ENCODE peak calls at places on chromosomes 5 and 9, in four cellular contexts. I is mesenchymal stem cell, B is H1, Y is H9. U is an unnamed sample.

GRCh38 chr9:17958363-17958762 is 379.5 kb downstream of the SH3GL2 start:
- DNase-seq in I (no peak), Y (no peak), B (no peak), U (no peak)

GRCh38 chr5:65229841-65230240 is 251.9 kb downstream of the ADAMTS6 start:
- DNase-seq in Y (no peak), B (no peak), I (no peak), U (no peak)

GRCh38 chr5:69364850-69365249 is 4.5 kb downstream of the AK6 start:
- DNase-seq in I (no peak), Y (no peak), B (no peak), U (no peak)

GRCh38 chr9:83185517-83186192 is 122.7 kb upstream of the RASEF start:
- DNase-seq in B (no peak), I (no peak), Y (no peak), U (no peak)

GRCh38 chr5:15010936-15011335 is 139.4 kb upstream of the ANKH start:
- DNase-seq in I (peak), Y (no peak), B (no peak), U (no peak)

GRCh38 chr9:8856686-8857329 is 1057.2 kb upstream of the DMAC1 start:
- DNase-seq in B (no peak), Y (no peak), I (peak), U (no peak)

GRCh38 chr9:133990366-133991210 is 1.5 kb downstream of the VAV2 start:
- DNase-seq in I (peak), Y (no peak), B (no peak), U (peak)

GRCh38 chr5:31854181-31854624 is 215.3 kb downstream of the PDZD2 start:
- DNase-seq in I (peak), Y (peak), B (peak), U (no peak)

GRCh38 chr9:91310037-91310436 is 51.7 kb downstream of the AUH start:
- DNase-seq in B (no peak), Y (no peak), I (no peak), U (no peak)

GRCh38 chr9:107155244-107155817 is 127.7 kb upstream of the RAD23B start:
- DNase-seq in Y (peak), B (no peak), I (no peak), U (no peak)

GRCh38 chr5:121573844-121574243 is 277.8 kb upstream of the FTMT start:
- DNase-seq in I (peak), Y (no peak), B (no peak), U (no peak)

GRCh38 chr9:98708103-98708932 is 417 bp downstream of the GABBR2 start:
- DNase-seq in B (no peak), I (no peak), Y (no peak), U (no peak)

GRCh38 chr9:81374459-81374858 is 314.9 kb downstream of the TLE1 start:
- DNase-seq in Y (no peak), I (no peak), B (no peak), U (no peak)

GRCh38 chr9:81374881-81375280 is 314.5 kb downstream of the TLE1 start:
- DNase-seq in I (peak), Y (no peak), B (no peak), U (no peak)

GRCh38 chr9:81372628-81373191 is 316.6 kb downstream of the TLE1 start:
- DNase-seq in Y (no peak), I (peak), B (no peak), U (no peak)

GRCh38 chr9:81371824-81372223 is 317.5 kb downstream of the TLE1 start:
- DNase-seq in I (no peak), Y (no peak), B (no peak), U (no peak)

GRCh38 chr9:81373294-81373693 is 316.1 kb downstream of the TLE1 start:
- DNase-seq in Y (no peak), I (no peak), B (no peak), U (no peak)
- H4K91ac ChIP-seq in Y (no peak), I (peak), B (peak), U (no peak)

GRCh38 chr5:74322944-74323343 is 317.6 kb downstream of the ENC1 start:
- DNase-seq in Y (no peak), I (no peak), B (no peak), U (no peak)

GRCh38 chr5:74324556-74324955 is 316.0 kb downstream of the ENC1 start:
- DNase-seq in Y (no peak), B (no peak), I (no peak), U (no peak)

GRCh38 chr5:74318985-74319563 is 321.5 kb downstream of the ENC1 start:
- DNase-seq in B (no peak), I (no peak), Y (no peak), U (no peak)

GRCh38 chr5:74316064-74316586 is 324.4 kb downstream of the ENC1 start:
- DNase-seq in Y (peak), B (peak), I (peak), U (no peak)

GRCh38 chr5:74320526-74320925 is 320.0 kb downstream of the ENC1 start:
- DNase-seq in B (no peak), Y (no peak), I (no peak), U (no peak)
- H2BK12ac ChIP-seq in B (no peak), Y (no peak), I (no peak), U (no peak)

DNA sequence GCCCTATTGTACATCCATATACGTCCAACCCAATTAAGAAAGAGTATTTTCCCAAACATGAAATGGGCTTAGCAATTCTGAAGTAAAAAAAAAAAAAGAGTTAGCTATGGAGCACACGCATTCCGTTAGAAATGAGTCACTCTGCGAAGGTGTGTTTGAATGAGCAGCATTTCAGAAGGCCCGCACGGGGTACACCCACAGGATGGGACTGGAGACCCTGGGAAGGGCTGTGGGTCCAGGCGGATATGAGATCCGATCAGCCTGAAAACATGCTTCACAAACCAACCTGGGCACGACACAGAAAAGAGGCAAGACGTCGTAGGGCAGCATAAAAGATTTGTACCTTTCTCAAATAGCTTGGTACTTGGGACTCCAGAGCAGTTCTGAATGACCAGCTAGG is 173.9 kb upstream of the KLF9 start:
- DNase-seq in Y (no peak), B (no peak), I (no peak), U (no peak)
- H4K91ac ChIP-seq in Y (no peak), B (no peak), I (no peak), U (no peak)

GRCh38 chr5:83726912-83727311 is 6.3 kb upstream of the HAPLN1 start:
- DNase-seq in B (no peak), I (peak), Y (no peak), U (no peak)

GRCh38 chr5:83724915-83725314 is 4.3 kb upstream of the HAPLN1 start:
- DNase-seq in I (no peak), Y (no peak), B (no peak), U (peak)

GRCh38 chr5:83720805-83721431 is at the start of gene HAPLN1:
- DNase-seq in B (no peak), Y (peak), I (peak), U (peak)

GRCh38 chr5:83721878-83722779 is 1.5 kb upstream of the HAPLN1 start:
- DNase-seq in B (peak), Y (peak), I (peak), U (peak)

GRCh38 chr5:83724001-83724400 is 3.3 kb upstream of the HAPLN1 start:
- DNase-seq in Y (no peak), I (no peak), B (no peak), U (no peak)
- H2BK12ac ChIP-seq in Y (no peak), I (no peak), B (no peak), U (no peak)

GRCh38 chr5:72586788-72587530 is 79.7 kb upstream of the ZNF366 start:
- DNase-seq in Y (no peak), I (no peak), B (no peak), U (no peak)
- H4K91ac ChIP-seq in Y (no peak), I (no peak), B (no peak), U (no peak)

GRCh38 chr9:21801683-21802417 is 586 bp upstream of the MTAP start:
- DNase-seq in B (no peak), Y (peak), I (peak), U (peak)
- H2BK12ac ChIP-seq in B (peak), Y (no peak), I (no peak), U (no peak)

DNA sequence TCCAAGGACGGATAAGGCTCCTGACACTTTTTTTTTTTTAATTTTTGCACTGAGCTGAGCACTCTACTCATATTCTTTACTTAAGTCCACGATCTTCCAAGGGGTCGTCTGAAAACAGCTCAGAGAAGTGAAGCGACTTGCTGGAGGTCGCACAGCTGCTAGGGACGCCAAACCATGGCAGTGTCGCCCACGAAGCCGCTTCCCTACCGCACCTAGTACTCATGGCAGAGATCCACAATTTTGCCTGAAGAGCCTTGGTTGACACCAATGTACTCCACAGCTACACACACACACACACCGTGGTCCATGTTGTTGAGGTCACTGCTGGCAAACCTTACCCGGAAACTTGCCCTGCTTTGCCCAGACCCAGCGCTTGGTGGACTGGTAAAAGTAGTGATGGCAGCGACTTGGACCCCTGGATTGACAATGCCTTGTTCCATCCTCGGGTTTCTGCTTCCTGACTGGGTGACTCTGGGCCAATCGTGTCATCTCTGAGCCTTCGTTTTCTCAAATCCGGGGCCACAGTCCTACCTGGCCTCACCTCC is 519 bp upstream of the SLIT3 start:
- DNase-seq in Y (peak), B (no peak), I (no peak), U (peak)
- H4K91ac ChIP-seq in Y (no peak), B (no peak), I (no peak), U (no peak)

GRCh38 chr9:89776795-89777194 is 172.0 kb downstream of the GADD45G start:
- DNase-seq in B (no peak), Y (no peak), I (no peak), U (no peak)
- H2BK12ac ChIP-seq in B (no peak), Y (no peak), I (no peak), U (no peak)

GRCh38 chr5:134125195-134126015 is 10.9 kb downstream of the TCF7 start:
- DNase-seq in Y (no peak), I (no peak), B (no peak), U (no peak)
- H4K91ac ChIP-seq in Y (no peak), I (no peak), B (no peak), U (no peak)

DNA sequence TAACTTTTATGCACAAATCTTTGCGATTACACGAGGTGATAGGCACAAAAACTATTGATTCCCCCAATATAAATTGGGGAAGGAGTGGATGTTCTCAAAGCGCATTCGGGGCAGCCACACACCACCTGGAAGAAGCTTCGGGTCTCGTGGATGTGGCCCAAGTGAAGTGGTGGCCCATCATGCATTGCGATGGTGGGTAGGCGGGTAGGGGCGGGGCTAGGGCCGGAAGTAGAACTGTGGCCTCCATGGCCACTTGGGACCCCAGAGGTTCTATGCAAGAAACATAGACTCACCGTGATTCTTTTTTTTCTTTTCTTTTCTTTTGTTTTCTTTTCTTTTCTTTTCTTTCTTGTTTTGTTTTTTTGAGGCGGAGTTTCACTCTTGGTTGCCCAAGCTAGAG is 86.4 kb upstream of the SLC44A1 start:
- DNase-seq in I (no peak), B (no peak), Y (no peak), U (no peak)
- H2BK12ac ChIP-seq in I (no peak), B (no peak), Y (no peak), U (no peak)

U was measured in neuronal stem cell.